ENCODE peak calls at places on chromosomes 13 and 19, in six cellular contexts. S is Right ventricle myocardium superior, E is EH, N is Karpas-422, X is AG04450, V is brain microvascular endothelial cell. L is an unnamed sample.

GRCh38 chr13:79724348-79725103 is 243.6 kb downstream of the NDFIP2 start:
- DNase-seq in S (no peak), E (no peak), N (no peak), X (no peak), V (no peak), L (no peak)

GRCh38 chr13:108496364-108497215 is 132.8 kb upstream of the MYO16 start:
- DNase-seq in S (no peak), E (no peak), N (no peak), X (no peak), V (no peak), L (no peak)

GRCh38 chr19:5923356-5923755 is 9.3 kb downstream of the CAPS start:
- DNase-seq in S (peak; percentile 28), E (no peak), N (no peak), X (no peak), V (no peak), L (no peak)

GRCh38 chr13:24407844-24408243 is 98.5 kb downstream of the C1QTNF9 start:
- DNase-seq in S (no peak), E (no peak), N (peak; percentile 51), X (no peak), V (no peak), L (no peak)

GRCh38 chr13:46354143-46355087 is 32.6 kb downstream of the RUBCNL start:
- DNase-seq in S (no peak), E (peak; percentile 97), N (no peak), X (peak; percentile 65), V (peak; percentile 95), L (peak; percentile 96)

GRCh38 chr19:17755977-17756670 is 4.8 kb downstream of the FCHO1 start:
- DNase-seq in S (no peak), E (peak; percentile 40), N (peak; percentile 92), X (no peak), V (peak; percentile 25), L (no peak)

GRCh38 chr13:42574011-42574410 is at the start of gene TNFSF11:
- DNase-seq in S (no peak), E (no peak), N (no peak), X (no peak), V (no peak), L (no peak)

GRCh38 chr19:55303477-55303876 is 19.7 kb downstream of the BRSK1 start:
- DNase-seq in S (no peak), E (no peak), N (no peak), X (no peak), V (no peak), L (no peak)

GRCh38 chr13:30601836-30602235 is 15.9 kb upstream of the USPL1 start:
- DNase-seq in S (no peak), E (no peak), N (no peak), X (no peak), V (no peak), L (no peak)

GRCh38 chr13:31625115-31625514 is 114.2 kb upstream of the RXFP2 start:
- DNase-seq in S (no peak), E (peak; percentile 61), N (no peak), X (no peak), V (no peak), L (no peak)

GRCh38 chr13:113968463-113969310 is 5.2 kb downstream of the C13orf46 start:
- DNase-seq in S (peak; percentile 26), E (no peak), N (no peak), X (no peak), V (no peak), L (no peak)

GRCh38 chr19:51531349-51532315 is at the start of gene SIGLEC6:
- DNase-seq in S (peak; percentile 73), E (no peak), N (peak; percentile 56), X (no peak), V (no peak), L (no peak)

GRCh38 chr19:13817018-13817614 is 21.9 kb downstream of the ZSWIM4 start:
- DNase-seq in S (no peak), E (peak; percentile 22), N (peak; percentile 78), X (no peak), V (no peak), L (no peak)

GRCh38 chr13:79560954-79561353 is 80.0 kb downstream of the NDFIP2 start:
- DNase-seq in S (no peak), E (no peak), N (no peak), X (no peak), V (no peak), L (no peak)

GRCh38 chr19:55251296-55252081 is 7.3 kb downstream of the PPP6R1 start:
- DNase-seq in S (no peak), E (no peak), N (peak; percentile 57), X (no peak), V (peak; percentile 14), L (no peak)

GRCh38 chr19:46254776-46255175 is 25.2 kb downstream of the IGFL1 start:
- DNase-seq in S (no peak), E (no peak), N (no peak), X (no peak), V (no peak), L (no peak)

GRCh38 chr19:4988770-4989251 is 19.9 kb downstream of the KDM4B start:
- DNase-seq in S (no peak), E (peak; percentile 92), N (no peak), X (peak; percentile 32), V (peak; percentile 66), L (peak; percentile 87)

GRCh38 chr19:36526581-36526980 is 1.5 kb downstream of the ZNF260 start:
- DNase-seq in S (no peak), E (no peak), N (no peak), X (no peak), V (no peak), L (no peak)

GRCh38 chr13:114285166-114285808 is 3.9 kb downstream of the UPF3A start:
- DNase-seq in S (no peak), E (peak; percentile 9), N (no peak), X (no peak), V (no peak), L (no peak)

GRCh38 chr19:17556995-17557394 is 1.5 kb downstream of the COLGALT1 start:
- DNase-seq in S (no peak), E (no peak), N (no peak), X (no peak), V (no peak), L (no peak)

GRCh38 chr13:99425485-99426341 is 75.6 kb upstream of the TM9SF2 start:
- DNase-seq in S (no peak), E (no peak), N (peak; percentile 67), X (no peak), V (no peak), L (no peak)

GRCh38 chr19:8126008-8126407 is 23.4 kb downstream of the FBN3 start:
- DNase-seq in S (no peak), E (no peak), N (no peak), X (no peak), V (no peak), L (no peak)

GRCh38 chr13:20270163-20270865 is 38.2 kb upstream of the GJB6 start:
- DNase-seq in S (no peak), E (peak; percentile 2), N (no peak), X (no peak), V (no peak), L (no peak)

GRCh38 chr13:100870898-100871297 is 196.3 kb upstream of the TMTC4 start:
- DNase-seq in S (no peak), E (no peak), N (no peak), X (no peak), V (no peak), L (no peak)

GRCh38 chr19:39212377-39212742 is 8.3 kb upstream of the SYCN start:
- DNase-seq in S (peak; percentile 54), E (no peak), N (peak; percentile 77), X (no peak), V (peak; percentile 12), L (no peak)

GRCh38 chr13:30908416-30908980 is 2.4 kb downstream of the MEDAG start:
- DNase-seq in S (peak; percentile 65), E (peak; percentile 54), N (no peak), X (no peak), V (no peak), L (no peak)

GRCh38 chr13:31598990-31599389 is 140.3 kb upstream of the RXFP2 start:
- DNase-seq in S (no peak), E (no peak), N (no peak), X (no peak), V (no peak), L (no peak)

GRCh38 chr19:34428549-34429285 is 536 bp downstream of the UBA2 start:
- DNase-seq in S (peak; percentile 41), E (peak; percentile 49), N (peak; percentile 60), X (no peak), V (no peak), L (no peak)

GRCh38 chr19:49818691-49819331 is 722 bp downstream of the MED25 start:
- DNase-seq in S (no peak), E (no peak), N (peak; percentile 58), X (no peak), V (no peak), L (no peak)

GRCh38 chr13:73194310-73194709 is 135.5 kb downstream of the KLF5 start:
- DNase-seq in S (no peak), E (no peak), N (no peak), X (no peak), V (no peak), L (no peak)

GRCh38 chr13:51913421-51914136 is 51.8 kb downstream of the CCDC70 start:
- DNase-seq in S (no peak), E (peak; percentile 23), N (no peak), X (no peak), V (no peak), L (no peak)

L was measured in GM04503.